ENCODE peak calls at places on chromosomes 7 and 10, in five cellular contexts. H, Z, W, A and Q are unnamed samples.

GRCh38 chr10:125144693-125145623 is 15.4 kb downstream of the CTBP2 start:
- DNase-seq in Z (no peak), W (no peak), H (no peak), A (peak), Q (peak)

GRCh38 chr10:59674211-59674836 is 35.3 kb downstream of the SLC16A9 start:
- DNase-seq in H (no peak), A (no peak), W (no peak), Z (no peak), Q (no peak)

GRCh38 chr7:107995184-107996071 is 7.5 kb downstream of the LAMB1 start:
- DNase-seq in Z (no peak), W (no peak), H (peak), A (peak), Q (no peak)

GRCh38 chr10:75662715-75663114 is 231.3 kb downstream of the LRMDA start:
- DNase-seq in A (no peak), H (peak), Z (no peak), W (no peak), Q (no peak)

GRCh38 chr10:80184291-80184690 is 21.0 kb downstream of the ANXA11 start:
- DNase-seq in H (no peak), W (no peak), Z (no peak), A (no peak), Q (no peak)

GRCh38 chr7:102103027-102103372 is 183.7 kb upstream of the SH2B2 start:
- DNase-seq in H (no peak), Z (no peak), A (no peak), W (no peak), Q (no peak)

GRCh38 chr7:455110-455928 is 64.3 kb downstream of the PDGFA start:
- DNase-seq in A (no peak), W (no peak), Z (no peak), H (no peak), Q (no peak)

GRCh38 chr10:68212721-68213352 is 19.1 kb downstream of the ATOH7 start:
- DNase-seq in W (no peak), A (no peak), H (no peak), Z (no peak), Q (peak)

GRCh38 chr7:91424372-91424771 is 160.1 kb downstream of the FZD1 start:
- DNase-seq in H (no peak), Z (no peak), W (no peak), A (no peak), Q (no peak)

GRCh38 chr7:101094791-101095375 is 9.6 kb downstream of the TRIM56 start:
- DNase-seq in A (peak), W (no peak), H (peak), Z (no peak), Q (peak)

GRCh38 chr10:43685744-43686143 is 37.1 kb upstream of the ZNF32 start:
- DNase-seq in H (peak), W (no peak), A (no peak), Z (no peak), Q (no peak)

GRCh38 chr7:116953727-116954442 is 584 bp downstream of the ST7 start:
- DNase-seq in W (peak), A (peak), H (peak), Z (peak), Q (peak)
- TF ChIP-seq POLR2A in W (peak), A (no peak), H (peak), Z (peak), Q (peak)

DNA sequence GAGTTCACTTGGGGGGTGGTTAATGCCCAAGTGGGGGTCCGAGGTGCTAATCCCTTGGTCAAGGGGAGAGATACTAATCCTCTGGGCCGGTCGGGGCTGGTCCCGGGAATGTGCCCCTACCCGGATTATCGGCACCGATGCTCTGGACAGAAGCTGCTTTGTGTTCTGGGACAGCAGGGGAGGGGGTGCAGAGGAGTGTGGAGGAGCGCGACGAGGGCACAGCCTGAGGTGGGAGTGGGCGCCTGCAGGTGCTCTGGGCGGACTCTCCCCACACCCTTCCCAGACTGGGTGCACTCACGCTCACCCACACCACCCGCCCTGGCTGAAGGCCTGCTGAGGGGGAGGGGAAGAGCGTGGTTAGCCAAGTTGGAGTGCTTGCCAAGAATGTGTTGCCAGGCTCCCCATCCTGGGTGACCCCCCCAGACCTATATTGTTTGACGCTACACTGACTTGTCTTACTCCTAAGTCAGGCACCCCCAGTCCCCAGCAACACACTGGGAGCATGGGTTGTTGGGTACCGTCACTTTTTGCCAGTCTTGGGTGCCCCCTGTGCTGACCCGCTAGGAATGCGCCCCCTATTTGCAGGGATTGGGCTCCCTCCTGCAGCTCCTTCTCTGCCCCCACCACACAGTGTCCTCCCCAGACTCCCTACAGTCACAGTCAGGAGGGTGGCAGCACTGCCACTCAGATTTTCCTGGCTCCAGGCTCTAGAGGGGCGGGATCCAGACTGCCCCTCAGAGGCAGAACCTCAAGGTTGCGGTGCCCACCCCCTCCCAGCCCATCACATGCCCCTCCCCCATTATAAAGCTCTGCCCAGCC is 1.2 kb downstream of the SLC4A2 start:
- DNase-seq in A (peak), W (no peak), Z (no peak), H (peak), Q (peak)
- TF ChIP-seq POLR2A in A (peak), W (no peak), Z (no peak), H (no peak), Q (peak)

GRCh38 chr7:2104107-2104710 is 128.5 kb downstream of the MAD1L1 start:
- DNase-seq in Z (peak), W (peak), A (peak), H (peak), Q (peak)
- TF ChIP-seq POLR2A in Z (no peak), W (no peak), A (no peak), H (no peak), Q (no peak)

DNA sequence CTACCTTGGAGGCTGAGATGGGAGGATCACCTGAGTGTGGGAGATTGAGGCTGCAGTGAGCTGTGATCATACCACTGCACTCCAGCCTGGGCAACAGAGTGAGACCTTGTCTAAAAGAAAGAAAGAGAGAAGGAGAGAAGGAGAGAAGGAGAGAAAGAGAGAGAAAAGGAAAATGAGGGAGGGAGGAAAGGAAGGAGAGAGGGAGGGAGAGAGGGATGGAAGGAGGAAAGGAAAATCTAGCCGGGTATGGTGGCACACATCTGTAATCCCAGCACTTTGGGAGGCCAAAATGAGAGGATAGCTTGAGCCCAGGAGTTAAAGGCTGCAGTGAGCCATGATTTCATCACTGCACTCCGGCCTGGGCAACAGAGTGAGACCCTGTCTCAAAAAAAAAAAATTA is 42.9 kb upstream of the GTF2IRD1 start:
- DNase-seq in W (no peak), Z (no peak), A (no peak), H (no peak), Q (no peak)
- TF ChIP-seq POLR2A in W (no peak), Z (no peak), A (no peak), H (no peak), Q (no peak)

GRCh38 chr7:44634839-44635591 is 28.6 kb downstream of the OGDH start:
- DNase-seq in A (no peak), H (no peak), Z (no peak), W (no peak), Q (peak)

GRCh38 chr7:44632196-44632595 is 25.8 kb downstream of the OGDH start:
- DNase-seq in H (no peak), A (no peak), W (no peak), Z (no peak), Q (no peak)

GRCh38 chr7:44633254-44634186 is 27.1 kb downstream of the OGDH start:
- DNase-seq in A (no peak), W (no peak), Z (peak), H (peak), Q (peak)

GRCh38 chr7:44636041-44636580 is 29.7 kb downstream of the OGDH start:
- DNase-seq in Z (no peak), W (no peak), A (no peak), H (no peak), Q (peak)

DNA sequence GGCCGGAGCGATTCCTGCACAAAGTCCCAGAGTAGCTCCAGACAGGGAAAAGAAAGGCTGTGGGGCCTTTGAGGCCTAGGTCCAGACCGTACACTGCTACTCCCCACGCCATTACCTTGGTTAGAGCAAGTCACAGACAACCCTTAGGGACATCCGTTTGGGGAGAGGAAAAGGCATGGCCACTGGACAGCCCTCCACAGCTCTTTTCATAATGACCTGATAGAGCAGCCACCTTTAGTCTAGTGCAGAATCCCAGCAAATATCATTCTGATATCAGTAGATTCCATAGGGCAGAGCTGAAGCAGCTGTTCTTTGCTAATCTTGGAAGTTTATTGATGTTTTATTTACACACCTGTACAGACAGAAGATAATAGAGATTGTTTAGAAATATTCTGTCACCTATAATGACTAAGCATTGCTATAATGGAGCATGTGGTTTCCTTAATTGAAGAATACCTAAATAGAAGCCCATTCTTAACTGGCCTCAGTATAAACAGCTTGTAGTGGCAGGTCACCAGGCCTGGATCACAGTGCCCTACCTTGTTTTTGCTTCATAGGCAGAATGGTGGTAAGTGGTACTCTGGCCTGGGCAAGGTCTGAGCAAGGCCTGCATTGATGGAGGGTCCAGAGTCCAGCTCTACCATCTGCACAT is 27.9 kb downstream of the OGDH start:
- DNase-seq in W (no peak), H (no peak), A (no peak), Z (no peak), Q (peak)
- TF ChIP-seq POLR2A in W (no peak), H (no peak), A (no peak), Z (no peak), Q (peak)

GRCh38 chr10:71772832-71773220 is 494 bp downstream of the VSIR start:
- DNase-seq in Z (no peak), A (no peak), W (no peak), H (no peak), Q (peak)

GRCh38 chr10:71771821-71772617 is 1.3 kb downstream of the VSIR start:
- DNase-seq in H (peak), Z (no peak), A (peak), W (no peak), Q (peak)

GRCh38 chr10:71774916-71775702 is 1.8 kb upstream of the VSIR start:
- DNase-seq in A (no peak), W (no peak), Z (no peak), H (no peak), Q (no peak)

GRCh38 chr10:71771204-71771603 is 2.1 kb downstream of the VSIR start:
- DNase-seq in A (no peak), Z (no peak), W (no peak), H (no peak), Q (peak)

GRCh38 chr10:71773221-71773971 is at the start of gene VSIR:
- DNase-seq in Z (peak), A (peak), H (peak), W (peak), Q (peak)
- TF ChIP-seq POLR2A in Z (peak), A (peak), H (peak), W (peak), Q (peak)